ENCODE peak calls at places on chromosomes 7 and 10, in five cellular contexts. U, G, Y, Q and K are unnamed samples.

GRCh38 chr7:95886501-95887090 is 114.2 kb downstream of the DYNC1I1 start:
- DNase-seq in U (no peak), Q (no peak), Y (no peak), G (no peak), K (peak)

GRCh38 chr10:24209421-24209770 is 458 bp downstream of the KIAA1217 start:
- DNase-seq in U (peak), Y (peak), G (no peak), Q (no peak), K (no peak)

GRCh38 chr7:43211276-43211675 is 98.8 kb downstream of the HECW1 start:
- DNase-seq in U (no peak), G (no peak), Q (no peak), Y (no peak), K (peak)

GRCh38 chr7:2680792-2681490 is 7.1 kb upstream of the AMZ1 start:
- DNase-seq in G (peak), U (peak), Q (peak), Y (peak), K (peak)

GRCh38 chr7:121500659-121501058 is 104.6 kb upstream of the FAM3C start:
- DNase-seq in U (no peak), Q (no peak), Y (no peak), G (no peak), K (no peak)

GRCh38 chr7:1460757-1461639 is 1.7 kb upstream of the MICALL2 start:
- DNase-seq in Y (peak), U (no peak), Q (peak), G (peak), K (peak)

GRCh38 chr10:123608047-123608446 is 58.1 kb upstream of the GPR26 start:
- DNase-seq in G (no peak), U (no peak), Q (no peak), Y (no peak), K (no peak)

GRCh38 chr7:5289345-5289744 is 6.6 kb downstream of the SLC29A4 start:
- DNase-seq in Q (no peak), G (no peak), Y (no peak), U (no peak), K (no peak)

GRCh38 chr7:92362131-92362530 is 85.2 kb upstream of the GATAD1 start:
- DNase-seq in U (no peak), Y (no peak), G (no peak), Q (no peak), K (no peak)

GRCh38 chr10:76649723-76650127 is 987.9 kb downstream of the KCNMA1 start:
- DNase-seq in G (no peak), U (no peak), Q (no peak), Y (no peak), K (no peak)

GRCh38 chr7:30751257-30751650 is 681 bp upstream of the INMT start:
- DNase-seq in Y (no peak), U (no peak), G (no peak), Q (no peak), K (no peak)

GRCh38 chr7:25481891-25482290 is 253.6 kb upstream of the NPVF start:
- DNase-seq in Y (no peak), U (no peak), G (no peak), Q (no peak), K (no peak)

GRCh38 chr10:46323176-46323575 is 36.4 kb downstream of the ANTXRL start:
- DNase-seq in U (no peak), Y (no peak), Q (no peak), G (no peak), K (no peak)

GRCh38 chr10:27742195-27742925 is 3.3 kb downstream of the MKX start:
- DNase-seq in Y (peak), Q (peak), U (peak), G (peak), K (peak)

GRCh38 chr7:43454936-43455518 is 127.9 kb upstream of the STK17A start:
- DNase-seq in Q (no peak), U (no peak), Y (peak), G (no peak), K (peak)

GRCh38 chr10:116371737-116372136 is 47.5 kb downstream of the CCDC172 start:
- DNase-seq in Q (no peak), Y (no peak), G (no peak), U (no peak), K (no peak)

GRCh38 chr7:42099076-42099836 is 137.8 kb downstream of the GLI3 start:
- DNase-seq in Y (no peak), G (no peak), U (no peak), Q (no peak), K (no peak)

GRCh38 chr7:134916428-134916883 is 69.9 kb upstream of the AGBL3 start:
- DNase-seq in U (no peak), G (no peak), Y (no peak), Q (no peak), K (no peak)

GRCh38 chr7:142612264-142612881 is 136.9 kb upstream of the PRSS1 start:
- DNase-seq in U (no peak), G (no peak), Q (no peak), Y (no peak), K (no peak)

DNA sequence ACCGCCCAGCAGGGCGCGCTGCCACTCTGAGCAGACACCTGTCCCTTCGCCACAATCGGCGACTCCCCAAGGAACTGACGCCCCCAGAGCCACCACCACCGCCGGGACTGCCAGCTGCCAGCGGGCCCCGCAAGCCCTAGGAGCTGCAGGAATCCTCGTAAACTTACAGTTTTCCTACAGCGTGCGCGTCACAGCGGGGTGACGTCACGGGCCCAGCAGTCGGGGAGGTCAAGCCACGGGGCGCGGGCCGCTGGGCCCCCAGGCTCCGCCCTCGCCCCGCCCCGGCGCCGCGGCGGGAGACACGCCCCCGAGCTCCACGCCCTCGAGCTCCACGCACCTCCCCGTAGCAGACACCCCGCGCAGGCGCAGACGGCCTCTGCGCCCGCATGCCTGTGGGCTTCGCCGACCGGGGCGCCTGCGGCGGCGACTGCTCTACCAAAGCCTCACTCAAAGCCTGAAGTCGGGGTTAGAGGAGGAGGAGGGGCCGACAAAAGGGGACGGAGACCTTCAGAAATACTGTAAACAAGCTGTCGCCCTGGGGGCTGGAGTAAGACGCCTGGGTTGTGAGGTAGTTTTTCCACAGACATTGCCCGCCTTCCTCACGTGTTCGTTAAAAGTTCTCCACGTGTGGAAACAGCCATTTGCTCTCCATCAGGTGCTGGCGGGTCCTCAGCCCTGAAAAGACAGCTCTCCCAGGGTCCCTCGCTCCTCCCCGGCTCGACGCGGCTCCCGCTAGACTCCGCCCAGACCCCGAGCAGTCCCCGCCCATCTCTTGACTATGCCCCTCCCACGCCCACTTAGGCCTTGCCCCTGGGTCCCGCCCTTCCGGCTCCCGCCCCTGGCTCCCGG is at the start of gene ZNF438:
- DNase-seq in G (peak), Y (peak), U (peak), Q (peak), K (peak)
- TF ChIP-seq CTCF in G (peak), Y (peak), U (no peak), Q (peak), K (peak)

DNA sequence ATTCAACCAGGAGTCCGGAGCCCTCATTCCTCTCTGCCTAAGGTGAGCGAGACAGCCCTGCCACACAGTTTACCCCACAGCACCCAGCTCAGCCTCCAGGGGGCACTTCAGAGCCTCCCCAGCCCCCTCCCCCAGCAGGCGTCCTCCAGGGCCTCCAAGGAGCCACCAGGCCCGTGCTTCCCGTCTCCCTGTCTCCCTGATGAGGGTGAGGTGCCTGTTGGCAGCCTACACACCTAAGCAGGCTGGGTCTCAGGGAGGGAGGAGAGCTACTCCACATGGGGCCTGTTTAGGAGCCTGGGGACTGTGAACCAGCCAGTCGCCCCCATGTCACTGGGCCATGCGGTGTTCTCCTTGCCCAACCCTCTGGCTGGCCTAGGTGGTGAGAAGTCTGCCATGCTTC is 28.9 kb upstream of the TRIM8 start:
- DNase-seq in G (no peak), Y (peak), U (peak), Q (no peak), K (no peak)
- TF ChIP-seq CTCF in G (no peak), Y (peak), U (no peak), Q (no peak), K (peak)

GRCh38 chr7:133344275-133344674 is 91.4 kb downstream of the EXOC4 start:
- DNase-seq in U (no peak), Q (no peak), G (no peak), Y (no peak), K (no peak)

GRCh38 chr7:133349101-133349500 is 96.2 kb downstream of the EXOC4 start:
- DNase-seq in U (no peak), G (no peak), Y (no peak), Q (no peak), K (no peak)

GRCh38 chr7:133345690-133346421 is 93.0 kb downstream of the EXOC4 start:
- DNase-seq in U (no peak), Q (no peak), G (no peak), Y (no peak), K (no peak)
- TF ChIP-seq CTCF in U (no peak), Q (no peak), G (no peak), Y (no peak), K (no peak)

DNA sequence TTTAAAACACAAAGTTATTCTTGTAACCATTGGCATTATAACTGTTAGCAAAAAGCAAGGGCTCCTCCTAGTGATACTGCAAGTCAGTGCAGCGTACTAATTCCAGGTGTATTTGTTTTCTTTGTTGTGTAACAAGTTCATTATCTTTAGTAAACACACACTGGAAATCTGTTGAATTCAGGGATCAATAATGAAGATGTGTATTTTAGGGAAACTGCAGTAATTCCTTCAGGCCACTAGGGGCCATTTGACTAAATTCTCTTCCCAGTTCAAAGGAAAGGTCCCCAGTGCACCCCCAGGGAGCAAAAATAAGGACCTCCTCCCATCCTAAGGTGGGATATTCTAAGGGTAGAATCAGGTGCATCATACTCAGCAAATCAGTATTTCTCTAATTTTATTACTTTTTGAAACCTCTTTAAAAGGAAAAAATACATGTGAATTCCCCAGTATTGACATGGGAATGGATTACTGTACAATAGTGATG is 158.6 kb upstream of the LYZL1 start:
- DNase-seq in Q (no peak), Y (peak), G (no peak), U (no peak), K (peak)
- TF ChIP-seq CTCF in Q (no peak), Y (peak), G (peak), U (peak), K (peak)

DNA sequence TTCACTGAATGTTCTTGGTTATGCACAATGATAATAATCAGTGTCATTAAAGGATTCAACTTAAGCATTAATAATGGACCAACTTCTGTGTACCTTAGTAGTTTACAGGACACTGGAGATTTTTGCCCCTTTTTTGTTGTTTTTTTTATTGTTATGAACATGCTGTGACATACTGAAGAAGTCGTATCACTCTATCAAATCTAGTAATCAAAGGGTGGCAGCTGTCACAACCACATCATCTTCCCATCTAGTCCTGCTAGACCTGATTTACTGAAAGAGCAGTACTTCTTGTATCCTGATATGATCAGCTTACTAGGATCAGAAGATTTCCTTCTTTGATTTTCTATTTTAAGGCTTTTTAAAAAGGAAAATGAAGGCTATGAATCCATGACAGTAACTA is 504.6 kb upstream of the CELF2 start:
- DNase-seq in G (no peak), U (no peak), Q (no peak), Y (no peak), K (no peak)
- TF ChIP-seq CTCF in G (no peak), U (no peak), Q (no peak), Y (no peak), K (no peak)

DNA sequence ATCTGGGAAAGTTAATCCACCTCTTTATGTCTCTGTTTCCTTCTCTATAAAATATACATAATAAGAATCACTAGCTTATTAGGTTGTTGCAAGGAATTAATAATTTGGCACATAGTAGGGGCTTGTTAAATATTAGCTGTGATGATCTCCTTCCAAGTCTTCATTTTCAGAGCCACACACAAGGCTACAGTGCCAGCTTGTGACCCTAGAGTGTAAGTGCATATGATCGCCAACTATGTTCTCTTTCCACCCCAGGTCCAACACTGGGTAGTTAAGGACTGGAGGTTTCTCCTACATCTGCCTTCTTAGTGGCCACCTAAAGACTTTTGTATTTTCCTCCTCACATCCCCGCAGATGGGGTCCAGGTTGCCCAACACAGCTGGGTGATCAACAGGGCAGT is 17.9 kb upstream of the ACSM6 start:
- DNase-seq in Q (no peak), U (no peak), G (no peak), Y (no peak), K (no peak)
- TF ChIP-seq CTCF in Q (no peak), U (no peak), G (no peak), Y (no peak), K (no peak)

GRCh38 chr7:48168159-48168558 is 3.1 kb upstream of the ABCA13 start:
- DNase-seq in Y (no peak), U (no peak), G (no peak), Q (no peak), K (peak)
- TF ChIP-seq CTCF in Y (no peak), U (no peak), G (no peak), Q (no peak), K (no peak)

GRCh38 chr10:96370575-96371157 is 11.9 kb upstream of the OPALIN start:
- DNase-seq in U (peak), Q (peak), G (peak), Y (peak), K (peak)
- TF ChIP-seq CTCF in U (peak), Q (peak), G (peak), Y (peak), K (peak)